ENCODE peak calls at places on chromosomes 7 and 10, in seven cellular contexts. H, A, R, S, U, F and T are unnamed samples. For H3K9me3, the result is how much of the 10 kb centered on the place peaks cover.

GRCh38 chr7:80770675-80771081 is 132.2 kb downstream of the CD36 start:
- DNase-seq in R (no peak), H (no peak), U (no peak), S (no peak), A (no peak), F (no peak), T (no peak)

GRCh38 chr7:100612730-100613446 is 548 bp downstream of the MOSPD3 start:
- DNase-seq in S (peak), A (no peak), H (no peak), F (no peak), U (no peak), R (no peak), T (peak)

GRCh38 chr7:39199951-39200350 is 222.2 kb downstream of the POU6F2 start:
- DNase-seq in F (no peak), U (no peak), A (no peak), H (no peak), S (no peak), R (no peak), T (no peak)

GRCh38 chr10:60937022-60937421 is 7.0 kb downstream of the RHOBTB1 start:
- DNase-seq in F (no peak), R (no peak), S (no peak), U (no peak), H (no peak), A (no peak), T (no peak)

GRCh38 chr7:17062433-17063383 is 180.9 kb upstream of the AGR3 start:
- DNase-seq in R (no peak), H (peak), A (no peak), S (no peak), U (no peak), F (no peak), T (no peak)

GRCh38 chr10:33600381-33600780 is 265.9 kb upstream of the NRP1 start:
- DNase-seq in A (no peak), H (peak), R (no peak), U (no peak), F (no peak), S (no peak), T (no peak)

GRCh38 chr7:48009257-48009656 is 19.6 kb downstream of the SUN3 start:
- DNase-seq in H (no peak), F (no peak), U (no peak), S (no peak), A (no peak), R (no peak), T (no peak)

GRCh38 chr7:102306916-102307677 is 20.4 kb downstream of the SH2B2 start:
- DNase-seq in A (no peak), F (peak), R (no peak), H (peak), S (peak), U (peak), T (no peak)

GRCh38 chr7:157555921-157556320 is 219.1 kb downstream of the DNAJB6 start:
- DNase-seq in F (no peak), U (no peak), A (no peak), R (no peak), S (peak), H (no peak), T (no peak)
- H3K9me3 ChIP-seq in F (under half), U (under half), A (under half), R (under half), S (under half), H (half or more), T (under half)

GRCh38 chr10:85789125-85789524 is 577.5 kb downstream of the GRID1 start:
- DNase-seq in U (no peak), F (no peak), S (no peak), H (no peak), A (no peak), R (no peak), T (no peak)
- H3K9me3 ChIP-seq in U (under half), F (under half), S (under half), H (under half), A (under half), R (under half), T (under half)

GRCh38 chr10:130471486-130471885 is 335.3 kb downstream of the GLRX3 start:
- DNase-seq in U (no peak), H (no peak), R (no peak), F (no peak), S (no peak), A (peak), T (no peak)
- H3K9me3 ChIP-seq in U (under half), H (half or more), R (under half), F (under half), S (under half), A (under half), T (under half)

GRCh38 chr10:8477300-8477699 is 422.8 kb downstream of the GATA3 start:
- DNase-seq in A (no peak), U (no peak), R (no peak), F (no peak), H (no peak), S (no peak), T (no peak)

GRCh38 chr10:8487346-8487745 is 432.9 kb downstream of the GATA3 start:
- DNase-seq in R (no peak), U (no peak), S (no peak), H (no peak), F (no peak), A (no peak), T (no peak)

GRCh38 chr10:8485032-8485431 is 430.5 kb downstream of the GATA3 start:
- DNase-seq in S (no peak), H (no peak), R (no peak), F (no peak), U (no peak), A (no peak), T (no peak)

GRCh38 chr10:8481718-8482504 is 427.4 kb downstream of the GATA3 start:
- DNase-seq in S (no peak), F (no peak), A (no peak), U (no peak), H (no peak), R (no peak), T (no peak)
- H3K9me3 ChIP-seq in S (under half), F (under half), A (under half), U (under half), H (under half), R (under half), T (under half)

GRCh38 chr10:37623506-37623905 is 233.9 kb downstream of the ZNF248 start:
- DNase-seq in S (no peak), H (no peak), A (no peak), R (no peak), U (no peak), F (no peak), T (no peak)

GRCh38 chr10:37619336-37619735 is 238.1 kb downstream of the ZNF248 start:
- DNase-seq in U (peak), S (no peak), R (no peak), A (no peak), H (no peak), F (no peak), T (no peak)
- H3K9me3 ChIP-seq in U (under half), S (under half), R (under half), A (under half), H (under half), F (under half), T (under half)

DNA sequence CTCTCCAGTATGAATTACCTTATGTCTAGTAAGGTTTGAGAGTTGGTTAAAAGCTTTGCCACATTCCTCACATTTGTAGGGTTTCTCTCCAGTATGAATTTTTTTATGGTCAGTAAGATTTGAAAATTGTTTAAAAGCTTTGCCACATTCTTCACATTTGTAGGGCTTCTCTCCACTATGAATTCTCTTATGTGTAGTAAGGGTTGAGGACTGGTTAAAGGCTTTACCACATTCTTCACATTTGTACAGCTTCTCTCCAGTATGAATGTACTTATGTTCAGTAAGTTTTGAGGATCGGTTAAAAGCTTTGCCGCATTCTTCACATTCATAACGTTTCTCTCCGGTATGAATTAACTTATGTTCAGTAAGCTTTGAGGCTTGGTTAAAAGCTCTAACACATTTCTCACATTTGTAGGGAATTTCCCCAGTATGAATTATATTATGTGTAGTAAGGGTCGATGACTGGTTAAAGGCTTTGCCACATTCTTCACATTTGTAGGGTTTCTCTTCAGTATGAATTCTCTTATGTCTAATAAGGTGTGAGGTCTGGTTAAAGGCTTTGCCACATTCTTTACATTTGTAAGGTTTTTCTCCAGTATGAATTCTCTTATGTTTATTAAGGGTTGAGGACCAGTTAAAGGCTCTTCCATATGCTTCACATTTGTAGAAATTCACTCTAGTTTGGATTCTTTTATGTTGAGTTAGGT is 12.2 kb downstream of the ZNF117 start:
- DNase-seq in S (no peak), U (no peak), H (no peak), F (no peak), R (no peak), A (no peak), T (no peak)
- H3K9me3 ChIP-seq in S (half or more), U (half or more), H (under half), F (half or more), R (under half), A (under half), T (under half)

GRCh38 chr7:144995495-144995894 is 159.6 kb upstream of the TPK1 start:
- DNase-seq in U (no peak), H (no peak), A (no peak), F (no peak), R (no peak), S (no peak), T (no peak)

DNA sequence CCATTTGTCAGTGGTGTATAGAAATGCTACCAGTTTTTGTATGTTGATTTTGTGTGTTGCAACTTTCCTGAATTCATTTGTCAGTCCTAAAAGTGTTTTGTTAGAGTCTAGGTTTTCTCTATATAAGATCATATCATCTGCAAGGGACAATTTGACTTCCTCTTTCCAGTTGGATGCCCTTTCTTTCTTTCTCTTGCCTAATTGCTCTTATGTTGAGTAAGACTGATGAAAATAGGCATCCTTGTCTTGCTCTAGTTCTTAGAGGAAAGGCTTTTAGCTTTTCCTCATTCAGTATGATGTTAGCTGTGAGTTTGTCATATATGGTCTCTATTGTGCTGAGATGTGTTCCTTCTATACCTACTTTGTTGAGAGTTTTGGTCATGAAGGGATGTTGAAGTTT is 161.7 kb upstream of the TPK1 start:
- DNase-seq in A (no peak), U (no peak), S (no peak), H (no peak), F (no peak), R (no peak), T (no peak)
- H3K9me3 ChIP-seq in A (under half), U (under half), S (under half), H (under half), F (half or more), R (under half), T (under half)